ENCODE peak calls at places on chromosomes 16 and 17, in nine cellular contexts. One of them, this sample, is unnamed.

GRCh38 chr16:15832241-15832640 is 24.6 kb downstream of the MYH11 start:
- DNase-seq in PC-9: no peak
- DNase-seq in A673: no peak
- DNase-seq in PC-3: no peak
- DNase-seq in hepatocyte: no peak
- DNase-seq in GM23248: no peak
- DNase-seq in HCT116: no peak
- DNase-seq in astrocyte: no peak
- DNase-seq in K562: no peak
- DNase-seq in this sample: no peak

GRCh38 chr16:11306997-11307638 is 26.0 kb upstream of the PRM1 start:
- DNase-seq in PC-9: no peak
- DNase-seq in A673: no peak
- DNase-seq in PC-3: no peak
- DNase-seq in hepatocyte: peak; percentile 42
- DNase-seq in GM23248: no peak
- DNase-seq in HCT116: no peak
- DNase-seq in astrocyte: no peak
- DNase-seq in K562: no peak
- DNase-seq in this sample: no peak

GRCh38 chr17:17060001-17060929 is 18.0 kb downstream of the MPRIP start:
- DNase-seq in PC-9: no peak
- DNase-seq in A673: no peak
- DNase-seq in PC-3: no peak
- DNase-seq in hepatocyte: no peak
- DNase-seq in GM23248: no peak
- DNase-seq in HCT116: no peak
- DNase-seq in astrocyte: no peak
- DNase-seq in K562: no peak
- DNase-seq in this sample: no peak

GRCh38 chr17:27601069-27601974 is 29.7 kb upstream of the LGALS9 start:
- DNase-seq in PC-9: no peak
- DNase-seq in A673: peak; percentile 85
- DNase-seq in PC-3: peak; percentile 85
- DNase-seq in hepatocyte: peak; percentile 87
- DNase-seq in GM23248: peak; percentile 72
- DNase-seq in HCT116: peak; percentile 50
- DNase-seq in astrocyte: peak; percentile 49
- DNase-seq in K562: peak; percentile 79
- DNase-seq in this sample: peak; percentile 83

GRCh38 chr17:19933221-19933620 is 44.4 kb downstream of the AKAP10 start:
- DNase-seq in PC-9: no peak
- DNase-seq in A673: no peak
- DNase-seq in PC-3: peak; percentile 16
- DNase-seq in hepatocyte: no peak
- DNase-seq in GM23248: no peak
- DNase-seq in HCT116: no peak
- DNase-seq in astrocyte: peak; percentile 25
- DNase-seq in K562: no peak
- DNase-seq in this sample: no peak

GRCh38 chr17:8791910-8792270 is 7.3 kb downstream of the MFSD6L start:
- DNase-seq in PC-9: no peak
- DNase-seq in A673: peak; percentile 70
- DNase-seq in PC-3: peak; percentile 38
- DNase-seq in hepatocyte: no peak
- DNase-seq in GM23248: peak; percentile 82
- DNase-seq in HCT116: peak; percentile 19
- DNase-seq in astrocyte: peak; percentile 82
- DNase-seq in K562: no peak
- DNase-seq in this sample: no peak

GRCh38 chr17:45288825-45289224 is 26.9 kb upstream of the SPATA32 start:
- DNase-seq in PC-9: no peak
- DNase-seq in A673: no peak
- DNase-seq in PC-3: no peak
- DNase-seq in hepatocyte: no peak
- DNase-seq in GM23248: no peak
- DNase-seq in HCT116: no peak
- DNase-seq in astrocyte: peak; percentile 23
- DNase-seq in K562: no peak
- DNase-seq in this sample: no peak

GRCh38 chr17:42660692-42661345 is 1.7 kb downstream of the TUBG2 start:
- DNase-seq in PC-9: peak; percentile 82
- DNase-seq in A673: peak; percentile 35
- DNase-seq in PC-3: peak; percentile 77
- DNase-seq in hepatocyte: peak; percentile 67
- DNase-seq in GM23248: peak; percentile 89
- DNase-seq in HCT116: no peak
- DNase-seq in astrocyte: peak; percentile 64
- DNase-seq in K562: peak; percentile 63
- DNase-seq in this sample: no peak

GRCh38 chr16:25176136-25176535 is 40.6 kb upstream of the AQP8 start:
- DNase-seq in PC-9: no peak
- DNase-seq in A673: no peak
- DNase-seq in PC-3: no peak
- DNase-seq in hepatocyte: no peak
- DNase-seq in GM23248: no peak
- DNase-seq in HCT116: no peak
- DNase-seq in astrocyte: no peak
- DNase-seq in K562: no peak
- DNase-seq in this sample: no peak

GRCh38 chr16:10609410-10609774 is 29.0 kb upstream of the EMP2 start:
- DNase-seq in PC-9: no peak
- DNase-seq in A673: no peak
- DNase-seq in PC-3: peak; percentile 6
- DNase-seq in hepatocyte: no peak
- DNase-seq in GM23248: peak; percentile 87
- DNase-seq in HCT116: no peak
- DNase-seq in astrocyte: peak; percentile 93
- DNase-seq in K562: no peak
- DNase-seq in this sample: no peak

GRCh38 chr16:79184464-79184863 is 416.1 kb downstream of the MAF start:
- DNase-seq in PC-9: no peak
- DNase-seq in A673: no peak
- DNase-seq in PC-3: no peak
- DNase-seq in hepatocyte: no peak
- DNase-seq in GM23248: no peak
- DNase-seq in HCT116: no peak
- DNase-seq in astrocyte: no peak
- DNase-seq in K562: no peak
- DNase-seq in this sample: no peak

GRCh38 chr17:40559016-40559853 is 6.0 kb downstream of the CCR7 start:
- DNase-seq in PC-9: no peak
- DNase-seq in A673: no peak
- DNase-seq in PC-3: no peak
- DNase-seq in hepatocyte: no peak
- DNase-seq in GM23248: peak; percentile 23
- DNase-seq in HCT116: no peak
- DNase-seq in astrocyte: no peak
- DNase-seq in K562: no peak
- DNase-seq in this sample: no peak

GRCh38 chr16:78563905-78564304 is 464.5 kb downstream of the WWOX start:
- DNase-seq in PC-9: no peak
- DNase-seq in A673: no peak
- DNase-seq in PC-3: no peak
- DNase-seq in hepatocyte: no peak
- DNase-seq in GM23248: no peak
- DNase-seq in HCT116: no peak
- DNase-seq in astrocyte: no peak
- DNase-seq in K562: no peak
- DNase-seq in this sample: no peak

GRCh38 chr17:33896309-33896708 is 358.8 kb upstream of the CCL2 start:
- DNase-seq in PC-9: no peak
- DNase-seq in A673: no peak
- DNase-seq in PC-3: no peak
- DNase-seq in hepatocyte: no peak
- DNase-seq in GM23248: no peak
- DNase-seq in HCT116: no peak
- DNase-seq in astrocyte: no peak
- DNase-seq in K562: no peak
- DNase-seq in this sample: no peak

GRCh38 chr17:33905338-33905800 is 349.7 kb upstream of the CCL2 start:
- DNase-seq in PC-9: no peak
- DNase-seq in A673: no peak
- DNase-seq in PC-3: no peak
- DNase-seq in hepatocyte: no peak
- DNase-seq in GM23248: no peak
- DNase-seq in HCT116: no peak
- DNase-seq in astrocyte: no peak
- DNase-seq in K562: peak; percentile 89
- DNase-seq in this sample: no peak

GRCh38 chr17:33895491-33895890 is 359.6 kb upstream of the CCL2 start:
- DNase-seq in PC-9: no peak
- DNase-seq in A673: no peak
- DNase-seq in PC-3: no peak
- DNase-seq in hepatocyte: no peak
- DNase-seq in GM23248: no peak
- DNase-seq in HCT116: no peak
- DNase-seq in astrocyte: no peak
- DNase-seq in K562: no peak
- DNase-seq in this sample: no peak

GRCh38 chr17:33904438-33904837 is 350.6 kb upstream of the CCL2 start:
- DNase-seq in PC-9: no peak
- DNase-seq in A673: no peak
- DNase-seq in PC-3: no peak
- DNase-seq in hepatocyte: no peak
- DNase-seq in GM23248: no peak
- DNase-seq in HCT116: no peak
- DNase-seq in astrocyte: no peak
- DNase-seq in K562: peak; percentile 72
- DNase-seq in this sample: no peak

DNA sequence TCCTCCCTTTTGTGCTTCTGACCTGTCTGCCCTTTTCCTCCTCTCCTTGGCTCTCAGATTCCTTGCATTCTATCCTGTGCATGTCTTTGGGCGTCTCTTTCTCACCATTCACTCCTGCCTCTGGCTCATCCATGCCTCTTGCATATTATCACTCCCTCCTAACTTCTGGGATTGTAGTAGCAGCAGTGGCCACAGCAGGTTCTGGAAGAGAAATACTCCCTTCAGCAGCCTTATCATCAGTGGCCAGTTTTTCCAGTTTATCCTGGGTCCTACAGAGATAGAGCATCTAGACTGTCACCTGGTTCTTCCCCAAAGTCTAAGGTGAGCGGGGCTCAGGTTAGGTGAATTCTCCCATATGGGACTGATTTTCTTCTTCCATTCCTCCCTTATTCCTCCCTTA is 354.0 kb upstream of the CCL2 start:
- DNase-seq in PC-9: no peak
- DNase-seq in A673: no peak
- DNase-seq in PC-3: no peak
- DNase-seq in hepatocyte: no peak
- DNase-seq in GM23248: no peak
- DNase-seq in HCT116: no peak
- DNase-seq in astrocyte: no peak
- DNase-seq in K562: no peak
- DNase-seq in this sample: no peak
- H3K27ac ChIP-seq in PC-9: no peak overlapping the region
- H3K27ac ChIP-seq in A673: no peak overlapping the region
- H3K27ac ChIP-seq in PC-3: no peak overlapping the region
- H3K27ac ChIP-seq in hepatocyte: no peak overlapping the region
- H3K27ac ChIP-seq in GM23248: no peak overlapping the region
- H3K27ac ChIP-seq in HCT116: no peak overlapping the region
- H3K27ac ChIP-seq in astrocyte: no peak overlapping the region
- H3K27ac ChIP-seq in K562: no peak overlapping the region
- H3K27ac ChIP-seq in this sample: no peak overlapping the region

DNA sequence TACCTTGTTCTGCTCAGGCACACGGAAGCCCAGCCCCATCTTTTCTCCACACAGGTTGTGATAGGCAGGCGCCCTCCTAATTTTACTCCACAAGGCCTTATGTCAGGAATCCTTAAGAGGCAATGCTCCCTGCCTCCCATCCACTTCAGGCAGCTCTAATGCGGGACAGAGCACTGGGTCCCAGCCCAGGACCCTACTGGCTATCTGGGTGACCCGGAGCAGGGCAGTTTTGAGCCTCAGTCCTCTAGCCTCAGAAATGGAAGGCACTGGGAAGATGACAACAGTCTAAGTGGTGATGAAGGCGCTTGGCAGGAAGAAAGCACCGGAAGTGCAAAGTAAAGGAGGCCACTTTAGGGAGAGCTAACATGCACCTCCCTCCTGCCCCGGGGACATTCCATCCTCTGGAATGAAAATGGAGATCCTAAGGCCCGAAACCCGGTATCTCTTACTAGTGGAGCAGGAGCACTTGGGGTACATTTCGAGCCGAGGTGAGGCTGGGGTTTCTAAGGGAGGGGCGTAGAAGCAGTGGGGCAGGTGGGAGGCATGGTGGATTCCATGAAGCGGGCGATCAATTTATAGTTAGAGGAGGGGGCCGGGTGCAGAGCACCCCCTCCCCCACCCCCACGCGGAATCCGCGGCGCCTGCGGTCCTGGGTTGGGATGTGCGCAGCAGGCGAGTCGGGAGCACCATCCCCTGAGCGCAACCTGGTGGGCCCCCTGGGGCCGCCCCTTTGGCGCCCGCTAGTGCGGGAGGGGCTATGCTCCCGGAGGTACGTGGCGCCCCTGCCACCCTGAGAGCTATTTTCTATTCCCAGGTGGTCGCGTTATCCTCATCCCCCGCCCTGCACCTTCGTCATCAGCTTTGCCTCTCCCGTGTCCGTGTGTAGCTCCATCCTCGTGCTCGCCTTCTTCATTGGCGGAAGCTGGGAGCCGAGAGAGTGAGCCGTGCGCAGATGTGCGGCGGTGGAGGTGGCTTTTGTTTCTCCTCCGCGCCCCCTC is 4.9 kb downstream of the MT1F start:
- DNase-seq in PC-9: no peak
- DNase-seq in A673: no peak
- DNase-seq in PC-3: no peak
- DNase-seq in hepatocyte: no peak
- DNase-seq in GM23248: no peak
- DNase-seq in HCT116: no peak
- DNase-seq in astrocyte: no peak
- DNase-seq in K562: no peak
- DNase-seq in this sample: no peak
- TF ChIP-seq EZH2 in PC-9: no peak
- TF ChIP-seq EZH2 in A673: no peak
- TF ChIP-seq EZH2 in PC-3: no peak
- TF ChIP-seq EZH2 in hepatocyte: peak; percentile 20
- TF ChIP-seq EZH2 in GM23248: no peak
- TF ChIP-seq EZH2 in HCT116: no peak
- TF ChIP-seq EZH2 in astrocyte: peak; percentile 75
- TF ChIP-seq EZH2 in K562: no peak
- TF ChIP-seq EZH2 in this sample: peak; percentile 88

GRCh38 chr17:67019809-67020208 is 24.5 kb upstream of the CACNG1 start:
- DNase-seq in PC-9: no peak
- DNase-seq in A673: no peak
- DNase-seq in PC-3: no peak
- DNase-seq in hepatocyte: no peak
- DNase-seq in GM23248: no peak
- DNase-seq in HCT116: no peak
- DNase-seq in astrocyte: no peak
- DNase-seq in K562: no peak
- DNase-seq in this sample: no peak
- H3K27ac ChIP-seq in PC-9: no peak overlapping the region
- H3K27ac ChIP-seq in A673: no peak overlapping the region
- H3K27ac ChIP-seq in PC-3: no peak overlapping the region
- H3K27ac ChIP-seq in hepatocyte: no peak overlapping the region
- H3K27ac ChIP-seq in GM23248: no peak overlapping the region
- H3K27ac ChIP-seq in HCT116: no peak overlapping the region
- H3K27ac ChIP-seq in astrocyte: no peak overlapping the region
- H3K27ac ChIP-seq in K562: no peak overlapping the region
- H3K27ac ChIP-seq in this sample: no peak overlapping the region

GRCh38 chr16:3501783-3502400 is 1.1 kb downstream of the CLUAP1 start:
- DNase-seq in PC-9: no peak
- DNase-seq in A673: no peak
- DNase-seq in PC-3: no peak
- DNase-seq in hepatocyte: no peak
- DNase-seq in GM23248: peak; percentile 15
- DNase-seq in HCT116: no peak
- DNase-seq in astrocyte: no peak
- DNase-seq in K562: no peak
- DNase-seq in this sample: no peak
- TF ChIP-seq EZH2 in PC-9: no peak
- TF ChIP-seq EZH2 in A673: no peak
- TF ChIP-seq EZH2 in PC-3: no peak
- TF ChIP-seq EZH2 in hepatocyte: no peak
- TF ChIP-seq EZH2 in GM23248: no peak
- TF ChIP-seq EZH2 in HCT116: no peak
- TF ChIP-seq EZH2 in astrocyte: no peak
- TF ChIP-seq EZH2 in K562: no peak
- TF ChIP-seq EZH2 in this sample: no peak

This sample was measured in neural progenitor cell.